ENCODE peak calls at places on chromosomes 2 and 18, in six cellular contexts. M is transverse colon, C is suprapubic skin, P is heart left ventricle, J is ovary, Q is adrenal gland. S is an unnamed sample.
A peak's percentile ranks its signal among the peaks of the same experiment; 100 is the strongest.

GRCh38 chr2:219578811-219579210 is 6.7 kb downstream of the INHA start:
- DNase-seq in Q (no peak), C (no peak), P (no peak), J (no peak), M (no peak), S (no peak)

GRCh38 chr18:42958353-42958752 is 157.1 kb downstream of the RIT2 start:
- DNase-seq in Q (no peak), J (no peak), C (no peak), P (no peak), M (no peak), S (no peak)

GRCh38 chr2:182852090-182852489 is 14.3 kb downstream of the FRZB start:
- DNase-seq in J (no peak), M (no peak), P (peak; percentile 26), C (no peak), Q (no peak), S (no peak)

GRCh38 chr2:44975571-44976450 is 33.4 kb downstream of the SIX2 start:
- DNase-seq in C (no peak), J (no peak), M (no peak), P (no peak), Q (no peak), S (no peak)

GRCh38 chr18:22432672-22433137 is 15.0 kb upstream of the CTAGE1 start:
- DNase-seq in J (peak; percentile 80), C (peak; percentile 83), Q (peak; percentile 87), P (peak; percentile 83), M (peak; percentile 58), S (peak; percentile 53)

GRCh38 chr18:55489742-55490055 is 98.3 kb downstream of the TCF4 start:
- DNase-seq in J (no peak), C (no peak), P (no peak), M (no peak), Q (no peak), S (no peak)

GRCh38 chr2:96143848-96144480 is 1.3 kb downstream of the DUSP2 start:
- DNase-seq in C (peak; percentile 61), J (peak; percentile 34), P (peak; percentile 21), Q (no peak), M (peak; percentile 36), S (no peak)

GRCh38 chr2:73063909-73064875 is 7.3 kb downstream of the SFXN5 start:
- DNase-seq in C (no peak), M (peak; percentile 28), Q (peak; percentile 62), P (no peak), J (no peak), S (no peak)

GRCh38 chr2:235206399-235206798 is 254.6 kb downstream of the SH3BP4 start:
- DNase-seq in C (no peak), P (no peak), M (no peak), Q (no peak), J (no peak), S (no peak)

GRCh38 chr2:44137872-44138551 is 30.7 kb upstream of the PPM1B start:
- DNase-seq in Q (no peak), M (no peak), P (no peak), J (no peak), C (no peak), S (no peak)

GRCh38 chr18:21669736-21670135 is 34.8 kb downstream of the ABHD3 start:
- DNase-seq in C (no peak), Q (no peak), M (peak; percentile 69), J (no peak), P (no peak), S (no peak)

GRCh38 chr2:28695245-28695647 is 56.4 kb upstream of the PPP1CB start:
- DNase-seq in P (no peak), Q (no peak), J (peak; percentile 50), C (no peak), M (no peak), S (no peak)

GRCh38 chr2:189657867-189658266 is 3.4 kb upstream of the ASNSD1 start:
- DNase-seq in P (peak; percentile 38), C (no peak), J (peak; percentile 42), Q (peak; percentile 25), M (peak; percentile 33), S (no peak)

GRCh38 chr18:11899063-11899462 is 9.1 kb downstream of the MPPE1 start:
- DNase-seq in M (no peak), J (no peak), C (no peak), P (no peak), Q (no peak), S (no peak)
- TF ChIP-seq POLR2A in M (no peak), J (no peak), C (no peak), P (no peak), Q (no peak), S (no peak)

GRCh38 chr2:165633431-165633830 is 160.6 kb downstream of the GALNT3 start:
- DNase-seq in J (no peak), M (no peak), Q (no peak), C (no peak), P (no peak), S (no peak)
- H3K4me1 ChIP-seq in J (peaks cover 1% of the 10 kb centered on the region), M (no peaks in the 10 kb centered on the region), Q (no peaks in the 10 kb centered on the region), C (peaks cover 9% of the 10 kb centered on the region), P (peaks cover 12% of the 10 kb centered on the region), S (no peaks in the 10 kb centered on the region)

GRCh38 chr2:237625216-237625705 is 2.1 kb upstream of the LRRFIP1 start:
- DNase-seq in J (no peak), C (no peak), P (peak; percentile 64), M (peak; percentile 26), Q (peak; percentile 61), S (no peak)

GRCh38 chr2:237624565-237624964 is 2.8 kb upstream of the LRRFIP1 start:
- DNase-seq in M (no peak), P (no peak), Q (no peak), C (no peak), J (no peak), S (no peak)

GRCh38 chr2:237626813-237627451 is 455 bp upstream of the LRRFIP1 start:
- DNase-seq in C (no peak), M (peak; percentile 20), P (no peak), Q (no peak), J (peak; percentile 56), S (no peak)

GRCh38 chr2:237627463-237628321 is at the start of gene LRRFIP1:
- DNase-seq in M (peak; percentile 20), P (peak; percentile 68), J (peak; percentile 66), Q (no peak), C (no peak), S (no peak)

DNA sequence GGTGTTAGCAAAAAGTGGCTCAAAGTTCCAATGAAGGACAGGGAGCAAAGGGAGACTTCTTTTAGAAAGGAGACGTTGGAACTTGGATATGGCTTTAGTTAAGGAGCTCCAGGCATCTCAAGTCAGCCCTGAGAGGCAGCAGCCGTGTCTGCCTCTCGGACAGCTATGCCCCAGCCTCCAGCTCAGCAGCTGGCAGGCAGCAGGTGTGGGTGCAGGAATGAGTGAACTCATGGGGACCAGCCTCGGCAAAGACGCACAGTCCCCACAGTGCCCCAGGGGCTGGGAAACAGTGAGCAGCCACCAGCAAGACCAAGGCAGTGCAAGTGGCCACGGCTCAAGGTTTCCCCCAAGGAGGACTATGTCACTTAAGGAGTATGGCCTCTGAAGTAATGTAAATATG is 1.6 kb upstream of the LRRFIP1 start:
- DNase-seq in J (no peak), C (no peak), M (no peak), P (no peak), Q (no peak), S (no peak)
- TF ChIP-seq POLR2A in J (no peak), C (no peak), M (no peak), P (no peak), Q (no peak), S (no peak)

GRCh38 chr2:218262631-218263586 is 2.1 kb downstream of the GPBAR1 start:
- DNase-seq in J (peak; percentile 62), P (no peak), M (no peak), Q (no peak), C (peak; percentile 65), S (peak; percentile 36)

GRCh38 chr2:218259099-218259921 is 1.5 kb upstream of the GPBAR1 start:
- DNase-seq in P (peak; percentile 85), M (peak; percentile 54), Q (no peak), J (peak; percentile 78), C (peak; percentile 84), S (no peak)

GRCh38 chr2:218261424-218262273 is 834 bp downstream of the GPBAR1 start:
- DNase-seq in J (peak; percentile 38), M (no peak), P (no peak), C (peak; percentile 59), Q (no peak), S (peak; percentile 30)

GRCh38 chr2:218260166-218260565 is 649 bp upstream of the GPBAR1 start:
- DNase-seq in M (no peak), P (no peak), C (peak; percentile 25), Q (no peak), J (no peak), S (no peak)

DNA sequence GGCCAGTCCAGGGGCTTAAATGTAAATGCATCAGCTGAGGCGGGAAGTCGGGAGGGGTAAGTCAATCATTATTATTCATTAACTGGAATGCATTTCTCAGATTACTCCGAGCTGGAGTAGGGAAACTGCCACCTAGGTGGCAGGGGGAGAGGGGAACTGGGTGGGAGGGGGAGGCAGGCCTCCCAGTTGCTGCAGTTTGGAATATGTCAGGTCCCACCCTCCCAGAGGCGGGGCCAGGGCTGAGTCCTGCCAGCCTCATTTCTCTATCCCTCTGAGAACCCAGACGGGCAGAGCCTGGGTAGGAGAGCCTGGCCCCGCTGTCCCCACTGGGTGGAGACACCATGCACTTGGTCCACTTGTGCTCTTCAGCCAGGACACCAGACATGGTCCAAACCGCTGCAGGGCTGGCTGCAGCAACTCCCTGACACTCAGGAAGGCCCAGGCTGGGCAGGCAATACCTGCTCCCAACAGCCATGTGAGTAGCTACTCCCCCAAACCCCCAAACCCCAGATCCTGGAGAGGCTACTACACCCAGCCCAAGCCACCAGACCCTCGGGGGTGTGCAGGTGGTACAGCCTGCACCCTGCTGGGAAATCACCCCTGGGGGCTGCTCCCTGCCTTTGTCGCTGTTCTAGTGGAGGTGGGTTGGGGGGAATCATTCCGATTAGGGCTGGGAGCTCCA is at the start of gene GPBAR1:
- DNase-seq in M (peak; percentile 42), J (peak; percentile 54), Q (no peak), P (peak; percentile 66), C (peak; percentile 74), S (no peak)
- H3K4me1 ChIP-seq in M (peaks cover 64% of the 10 kb centered on the region), J (peaks cover 22% of the 10 kb centered on the region), Q (peaks cover 23% of the 10 kb centered on the region), P (peaks cover 59% of the 10 kb centered on the region), C (peaks cover 44% of the 10 kb centered on the region), S (no peaks in the 10 kb centered on the region)